ENCODE peak calls at places on chromosomes 13 and 19, in seven cellular contexts. One of them, this sample, is unnamed.

GRCh38 chr13:49436890-49437289 is 7.0 kb downstream of the CAB39L start:
- DNase-seq in T1000: no peak
- DNase-seq in fibroblast of pulmonary artery: peak; percentile 70
- DNase-seq in T-helper 1 cell: no peak
- DNase-seq in psoas muscle: peak; percentile 54
- DNase-seq in NCI-H2081: no peak
- DNase-seq in stimulated activated effector memory CD8-positive, alpha-beta T cell treated with anti-CD3 and anti-CD28 coated beads, Interleukin-12 subunit alpha, Interleukin-12 subunit beta, amount 100 ng/mL, for 72 hours: no peak
- DNase-seq in this sample: peak; percentile 30

GRCh38 chr13:97822377-97822776 is 131.1 kb upstream of the IPO5 start:
- DNase-seq in stimulated activated effector memory CD8-positive, alpha-beta T cell treated with anti-CD3 and anti-CD28 coated beads, Interleukin-12 subunit alpha, Interleukin-12 subunit beta, amount 100 ng/mL, for 72 hours: no peak
- DNase-seq in T1000: no peak
- DNase-seq in fibroblast of pulmonary artery: no peak
- DNase-seq in psoas muscle: no peak
- DNase-seq in NCI-H2081: no peak
- DNase-seq in T-helper 1 cell: no peak
- DNase-seq in this sample: no peak

GRCh38 chr19:1045247-1045603 is 5.3 kb downstream of the ABCA7 start:
- DNase-seq in NCI-H2081: no peak
- DNase-seq in T1000: peak; percentile 66
- DNase-seq in fibroblast of pulmonary artery: no peak
- DNase-seq in T-helper 1 cell: peak; percentile 59
- DNase-seq in stimulated activated effector memory CD8-positive, alpha-beta T cell treated with anti-CD3 and anti-CD28 coated beads, Interleukin-12 subunit alpha, Interleukin-12 subunit beta, amount 100 ng/mL, for 72 hours: no peak
- DNase-seq in psoas muscle: peak; percentile 20
- DNase-seq in this sample: peak; percentile 77

GRCh38 chr13:48126944-48127814 is 32.3 kb upstream of the MED4 start:
- DNase-seq in stimulated activated effector memory CD8-positive, alpha-beta T cell treated with anti-CD3 and anti-CD28 coated beads, Interleukin-12 subunit alpha, Interleukin-12 subunit beta, amount 100 ng/mL, for 72 hours: peak; percentile 13
- DNase-seq in NCI-H2081: peak; percentile 68
- DNase-seq in psoas muscle: peak; percentile 60
- DNase-seq in T-helper 1 cell: peak; percentile 4
- DNase-seq in fibroblast of pulmonary artery: peak; percentile 87
- DNase-seq in T1000: no peak
- DNase-seq in this sample: peak; percentile 82

GRCh38 chr19:58500242-58500641 is 11.6 kb downstream of the SLC27A5 start:
- DNase-seq in psoas muscle: no peak
- DNase-seq in T1000: no peak
- DNase-seq in fibroblast of pulmonary artery: no peak
- DNase-seq in stimulated activated effector memory CD8-positive, alpha-beta T cell treated with anti-CD3 and anti-CD28 coated beads, Interleukin-12 subunit alpha, Interleukin-12 subunit beta, amount 100 ng/mL, for 72 hours: no peak
- DNase-seq in T-helper 1 cell: no peak
- DNase-seq in NCI-H2081: no peak
- DNase-seq in this sample: no peak

GRCh38 chr19:41877916-41878905 is 1.1 kb downstream of the CD79A start:
- DNase-seq in stimulated activated effector memory CD8-positive, alpha-beta T cell treated with anti-CD3 and anti-CD28 coated beads, Interleukin-12 subunit alpha, Interleukin-12 subunit beta, amount 100 ng/mL, for 72 hours: no peak
- DNase-seq in fibroblast of pulmonary artery: no peak
- DNase-seq in T1000: no peak
- DNase-seq in psoas muscle: no peak
- DNase-seq in T-helper 1 cell: no peak
- DNase-seq in NCI-H2081: no peak
- DNase-seq in this sample: no peak

GRCh38 chr19:38196245-38196837 is 27.7 kb downstream of the DPF1 start:
- DNase-seq in T-helper 1 cell: no peak
- DNase-seq in psoas muscle: no peak
- DNase-seq in fibroblast of pulmonary artery: no peak
- DNase-seq in NCI-H2081: no peak
- DNase-seq in T1000: no peak
- DNase-seq in stimulated activated effector memory CD8-positive, alpha-beta T cell treated with anti-CD3 and anti-CD28 coated beads, Interleukin-12 subunit alpha, Interleukin-12 subunit beta, amount 100 ng/mL, for 72 hours: no peak
- DNase-seq in this sample: no peak

GRCh38 chr13:34816118-34816517 is 126.0 kb upstream of the NBEA start:
- DNase-seq in stimulated activated effector memory CD8-positive, alpha-beta T cell treated with anti-CD3 and anti-CD28 coated beads, Interleukin-12 subunit alpha, Interleukin-12 subunit beta, amount 100 ng/mL, for 72 hours: no peak
- DNase-seq in psoas muscle: no peak
- DNase-seq in NCI-H2081: no peak
- DNase-seq in fibroblast of pulmonary artery: no peak
- DNase-seq in T-helper 1 cell: no peak
- DNase-seq in T1000: no peak
- DNase-seq in this sample: no peak

GRCh38 chr19:42512743-42513304 is 15.5 kb downstream of the CEACAM1 start:
- DNase-seq in NCI-H2081: no peak
- DNase-seq in psoas muscle: no peak
- DNase-seq in T-helper 1 cell: no peak
- DNase-seq in fibroblast of pulmonary artery: no peak
- DNase-seq in T1000: no peak
- DNase-seq in stimulated activated effector memory CD8-positive, alpha-beta T cell treated with anti-CD3 and anti-CD28 coated beads, Interleukin-12 subunit alpha, Interleukin-12 subunit beta, amount 100 ng/mL, for 72 hours: no peak
- DNase-seq in this sample: no peak

GRCh38 chr19:23772668-23773063 is 14.0 kb upstream of the ZNF681 start:
- DNase-seq in T-helper 1 cell: no peak
- DNase-seq in stimulated activated effector memory CD8-positive, alpha-beta T cell treated with anti-CD3 and anti-CD28 coated beads, Interleukin-12 subunit alpha, Interleukin-12 subunit beta, amount 100 ng/mL, for 72 hours: no peak
- DNase-seq in fibroblast of pulmonary artery: no peak
- DNase-seq in NCI-H2081: no peak
- DNase-seq in T1000: no peak
- DNase-seq in psoas muscle: no peak
- DNase-seq in this sample: no peak

GRCh38 chr19:10222201-10222890 is 8.8 kb downstream of the S1PR2 start:
- DNase-seq in NCI-H2081: no peak
- DNase-seq in T1000: no peak
- DNase-seq in stimulated activated effector memory CD8-positive, alpha-beta T cell treated with anti-CD3 and anti-CD28 coated beads, Interleukin-12 subunit alpha, Interleukin-12 subunit beta, amount 100 ng/mL, for 72 hours: no peak
- DNase-seq in psoas muscle: no peak
- DNase-seq in fibroblast of pulmonary artery: no peak
- DNase-seq in T-helper 1 cell: no peak
- DNase-seq in this sample: no peak

GRCh38 chr19:340620-341385 is 3.8 kb downstream of the MIER2 start:
- DNase-seq in psoas muscle: no peak
- DNase-seq in NCI-H2081: no peak
- DNase-seq in T1000: no peak
- DNase-seq in stimulated activated effector memory CD8-positive, alpha-beta T cell treated with anti-CD3 and anti-CD28 coated beads, Interleukin-12 subunit alpha, Interleukin-12 subunit beta, amount 100 ng/mL, for 72 hours: no peak
- DNase-seq in fibroblast of pulmonary artery: no peak
- DNase-seq in T-helper 1 cell: no peak
- DNase-seq in this sample: no peak

GRCh38 chr19:19427302-19427701 is 21.8 kb downstream of the GATAD2A start:
- DNase-seq in fibroblast of pulmonary artery: no peak
- DNase-seq in T1000: no peak
- DNase-seq in psoas muscle: no peak
- DNase-seq in T-helper 1 cell: no peak
- DNase-seq in stimulated activated effector memory CD8-positive, alpha-beta T cell treated with anti-CD3 and anti-CD28 coated beads, Interleukin-12 subunit alpha, Interleukin-12 subunit beta, amount 100 ng/mL, for 72 hours: no peak
- DNase-seq in NCI-H2081: no peak
- DNase-seq in this sample: no peak

GRCh38 chr19:10557603-10558197 is 8.1 kb downstream of the KRI1 start:
- DNase-seq in T-helper 1 cell: no peak
- DNase-seq in fibroblast of pulmonary artery: no peak
- DNase-seq in T1000: no peak
- DNase-seq in NCI-H2081: no peak
- DNase-seq in psoas muscle: no peak
- DNase-seq in stimulated activated effector memory CD8-positive, alpha-beta T cell treated with anti-CD3 and anti-CD28 coated beads, Interleukin-12 subunit alpha, Interleukin-12 subunit beta, amount 100 ng/mL, for 72 hours: no peak
- DNase-seq in this sample: no peak

GRCh38 chr19:30360378-30361106 is 11.6 kb upstream of the ZNF536 start:
- DNase-seq in NCI-H2081: no peak
- DNase-seq in T1000: no peak
- DNase-seq in psoas muscle: no peak
- DNase-seq in stimulated activated effector memory CD8-positive, alpha-beta T cell treated with anti-CD3 and anti-CD28 coated beads, Interleukin-12 subunit alpha, Interleukin-12 subunit beta, amount 100 ng/mL, for 72 hours: no peak
- DNase-seq in T-helper 1 cell: no peak
- DNase-seq in fibroblast of pulmonary artery: no peak
- DNase-seq in this sample: no peak

GRCh38 chr19:17775245-17775927 is 19.6 kb upstream of the B3GNT3 start:
- DNase-seq in psoas muscle: no peak
- DNase-seq in T-helper 1 cell: no peak
- DNase-seq in T1000: no peak
- DNase-seq in NCI-H2081: no peak
- DNase-seq in stimulated activated effector memory CD8-positive, alpha-beta T cell treated with anti-CD3 and anti-CD28 coated beads, Interleukin-12 subunit alpha, Interleukin-12 subunit beta, amount 100 ng/mL, for 72 hours: no peak
- DNase-seq in fibroblast of pulmonary artery: peak; percentile 41
- DNase-seq in this sample: peak; percentile 76

GRCh38 chr19:45179063-45179847 is 671 bp downstream of the BLOC1S3 start:
- DNase-seq in T-helper 1 cell: peak; percentile 43
- DNase-seq in psoas muscle: peak; percentile 61
- DNase-seq in NCI-H2081: no peak
- DNase-seq in fibroblast of pulmonary artery: peak; percentile 33
- DNase-seq in stimulated activated effector memory CD8-positive, alpha-beta T cell treated with anti-CD3 and anti-CD28 coated beads, Interleukin-12 subunit alpha, Interleukin-12 subunit beta, amount 100 ng/mL, for 72 hours: peak; percentile 36
- DNase-seq in T1000: no peak
- DNase-seq in this sample: peak; percentile 42

GRCh38 chr19:53019684-53020083 is 6.0 kb downstream of the ERVV-1 start:
- DNase-seq in psoas muscle: no peak
- DNase-seq in stimulated activated effector memory CD8-positive, alpha-beta T cell treated with anti-CD3 and anti-CD28 coated beads, Interleukin-12 subunit alpha, Interleukin-12 subunit beta, amount 100 ng/mL, for 72 hours: no peak
- DNase-seq in T1000: no peak
- DNase-seq in NCI-H2081: no peak
- DNase-seq in fibroblast of pulmonary artery: peak; percentile 16
- DNase-seq in T-helper 1 cell: no peak
- DNase-seq in this sample: no peak

GRCh38 chr19:36051236-36051635 is 2.8 kb downstream of the THAP8 start:
- DNase-seq in T1000: no peak
- DNase-seq in psoas muscle: no peak
- DNase-seq in NCI-H2081: peak; percentile 42
- DNase-seq in T-helper 1 cell: no peak
- DNase-seq in fibroblast of pulmonary artery: no peak
- DNase-seq in stimulated activated effector memory CD8-positive, alpha-beta T cell treated with anti-CD3 and anti-CD28 coated beads, Interleukin-12 subunit alpha, Interleukin-12 subunit beta, amount 100 ng/mL, for 72 hours: no peak
- DNase-seq in this sample: peak; percentile 35

GRCh38 chr19:6047741-6048231 is 62.5 kb downstream of the RFX2 start:
- DNase-seq in psoas muscle: no peak
- DNase-seq in NCI-H2081: peak; percentile 72
- DNase-seq in T-helper 1 cell: no peak
- DNase-seq in fibroblast of pulmonary artery: peak; percentile 56
- DNase-seq in T1000: no peak
- DNase-seq in stimulated activated effector memory CD8-positive, alpha-beta T cell treated with anti-CD3 and anti-CD28 coated beads, Interleukin-12 subunit alpha, Interleukin-12 subunit beta, amount 100 ng/mL, for 72 hours: no peak
- DNase-seq in this sample: peak; percentile 55

GRCh38 chr19:7928741-7929701 is 3.1 kb upstream of the CTXN1 start:
- DNase-seq in fibroblast of pulmonary artery: peak; percentile 92
- DNase-seq in stimulated activated effector memory CD8-positive, alpha-beta T cell treated with anti-CD3 and anti-CD28 coated beads, Interleukin-12 subunit alpha, Interleukin-12 subunit beta, amount 100 ng/mL, for 72 hours: peak; percentile 54
- DNase-seq in NCI-H2081: no peak
- DNase-seq in psoas muscle: peak; percentile 64
- DNase-seq in T-helper 1 cell: peak; percentile 70
- DNase-seq in T1000: peak; percentile 63
- DNase-seq in this sample: peak; percentile 82

GRCh38 chr19:15390814-15391213 is 11.2 kb upstream of the AKAP8 start:
- DNase-seq in psoas muscle: no peak
- DNase-seq in fibroblast of pulmonary artery: no peak
- DNase-seq in stimulated activated effector memory CD8-positive, alpha-beta T cell treated with anti-CD3 and anti-CD28 coated beads, Interleukin-12 subunit alpha, Interleukin-12 subunit beta, amount 100 ng/mL, for 72 hours: no peak
- DNase-seq in T-helper 1 cell: no peak
- DNase-seq in NCI-H2081: no peak
- DNase-seq in T1000: no peak
- DNase-seq in this sample: no peak

GRCh38 chr19:23999821-24000610 is 85.3 kb downstream of the ZNF726 start:
- DNase-seq in psoas muscle: no peak
- DNase-seq in fibroblast of pulmonary artery: no peak
- DNase-seq in stimulated activated effector memory CD8-positive, alpha-beta T cell treated with anti-CD3 and anti-CD28 coated beads, Interleukin-12 subunit alpha, Interleukin-12 subunit beta, amount 100 ng/mL, for 72 hours: no peak
- DNase-seq in T-helper 1 cell: no peak
- DNase-seq in NCI-H2081: no peak
- DNase-seq in T1000: no peak
- DNase-seq in this sample: no peak

GRCh38 chr19:10501971-10502523 is 1.1 kb downstream of the KEAP1 start:
- DNase-seq in NCI-H2081: peak; percentile 85
- DNase-seq in psoas muscle: peak; percentile 83
- DNase-seq in T-helper 1 cell: no peak
- DNase-seq in fibroblast of pulmonary artery: peak; percentile 45
- DNase-seq in stimulated activated effector memory CD8-positive, alpha-beta T cell treated with anti-CD3 and anti-CD28 coated beads, Interleukin-12 subunit alpha, Interleukin-12 subunit beta, amount 100 ng/mL, for 72 hours: peak; percentile 40
- DNase-seq in T1000: no peak
- DNase-seq in this sample: peak; percentile 69

GRCh38 chr19:38661166-38661565 is 13.7 kb downstream of the ACTN4 start:
- DNase-seq in NCI-H2081: no peak
- DNase-seq in T-helper 1 cell: no peak
- DNase-seq in stimulated activated effector memory CD8-positive, alpha-beta T cell treated with anti-CD3 and anti-CD28 coated beads, Interleukin-12 subunit alpha, Interleukin-12 subunit beta, amount 100 ng/mL, for 72 hours: no peak
- DNase-seq in psoas muscle: no peak
- DNase-seq in fibroblast of pulmonary artery: no peak
- DNase-seq in T1000: no peak
- DNase-seq in this sample: no peak

GRCh38 chr13:98976941-98977340 is 923 bp downstream of the DOCK9 start:
- DNase-seq in NCI-H2081: no peak
- DNase-seq in fibroblast of pulmonary artery: peak; percentile 45
- DNase-seq in T-helper 1 cell: no peak
- DNase-seq in T1000: no peak
- DNase-seq in stimulated activated effector memory CD8-positive, alpha-beta T cell treated with anti-CD3 and anti-CD28 coated beads, Interleukin-12 subunit alpha, Interleukin-12 subunit beta, amount 100 ng/mL, for 72 hours: no peak
- DNase-seq in psoas muscle: no peak
- DNase-seq in this sample: no peak

GRCh38 chr19:4868286-4868834 is 893 bp upstream of the PLIN3 start:
- DNase-seq in NCI-H2081: no peak
- DNase-seq in T-helper 1 cell: no peak
- DNase-seq in fibroblast of pulmonary artery: no peak
- DNase-seq in T1000: no peak
- DNase-seq in stimulated activated effector memory CD8-positive, alpha-beta T cell treated with anti-CD3 and anti-CD28 coated beads, Interleukin-12 subunit alpha, Interleukin-12 subunit beta, amount 100 ng/mL, for 72 hours: no peak
- DNase-seq in psoas muscle: no peak
- DNase-seq in this sample: peak; percentile 38

GRCh38 chr13:23979361-23980159 is 82.3 kb upstream of the C1QTNF9B start:
- DNase-seq in T1000: peak; percentile 40
- DNase-seq in T-helper 1 cell: peak; percentile 27
- DNase-seq in NCI-H2081: no peak
- DNase-seq in psoas muscle: peak; percentile 81
- DNase-seq in fibroblast of pulmonary artery: peak; percentile 94
- DNase-seq in stimulated activated effector memory CD8-positive, alpha-beta T cell treated with anti-CD3 and anti-CD28 coated beads, Interleukin-12 subunit alpha, Interleukin-12 subunit beta, amount 100 ng/mL, for 72 hours: peak; percentile 20
- DNase-seq in this sample: peak; percentile 69

GRCh38 chr13:40169476-40169875 is 497.0 kb downstream of the FOXO1 start:
- DNase-seq in NCI-H2081: no peak
- DNase-seq in fibroblast of pulmonary artery: no peak
- DNase-seq in psoas muscle: no peak
- DNase-seq in T-helper 1 cell: no peak
- DNase-seq in stimulated activated effector memory CD8-positive, alpha-beta T cell treated with anti-CD3 and anti-CD28 coated beads, Interleukin-12 subunit alpha, Interleukin-12 subunit beta, amount 100 ng/mL, for 72 hours: no peak
- DNase-seq in T1000: no peak
- DNase-seq in this sample: no peak

GRCh38 chr19:20078696-20079095 is 896 bp downstream of the ZNF90 start:
- DNase-seq in stimulated activated effector memory CD8-positive, alpha-beta T cell treated with anti-CD3 and anti-CD28 coated beads, Interleukin-12 subunit alpha, Interleukin-12 subunit beta, amount 100 ng/mL, for 72 hours: no peak
- DNase-seq in T1000: no peak
- DNase-seq in NCI-H2081: no peak
- DNase-seq in T-helper 1 cell: no peak
- DNase-seq in psoas muscle: peak; percentile 27
- DNase-seq in fibroblast of pulmonary artery: peak; percentile 55
- DNase-seq in this sample: no peak

GRCh38 chr19:28201462-28201943 is 1011.4 kb downstream of the UQCRFS1 start:
- DNase-seq in T-helper 1 cell: no peak
- DNase-seq in NCI-H2081: no peak
- DNase-seq in T1000: no peak
- DNase-seq in fibroblast of pulmonary artery: no peak
- DNase-seq in stimulated activated effector memory CD8-positive, alpha-beta T cell treated with anti-CD3 and anti-CD28 coated beads, Interleukin-12 subunit alpha, Interleukin-12 subunit beta, amount 100 ng/mL, for 72 hours: no peak
- DNase-seq in psoas muscle: no peak
- DNase-seq in this sample: no peak

GRCh38 chr19:29264897-29265296 is 51.9 kb upstream of the UQCRFS1 start:
- DNase-seq in stimulated activated effector memory CD8-positive, alpha-beta T cell treated with anti-CD3 and anti-CD28 coated beads, Interleukin-12 subunit alpha, Interleukin-12 subunit beta, amount 100 ng/mL, for 72 hours: no peak
- DNase-seq in T-helper 1 cell: no peak
- DNase-seq in psoas muscle: no peak
- DNase-seq in T1000: no peak
- DNase-seq in NCI-H2081: no peak
- DNase-seq in fibroblast of pulmonary artery: no peak
- DNase-seq in this sample: no peak

GRCh38 chr13:74136089-74136658 is 2.0 kb upstream of the KLF12 start:
- DNase-seq in stimulated activated effector memory CD8-positive, alpha-beta T cell treated with anti-CD3 and anti-CD28 coated beads, Interleukin-12 subunit alpha, Interleukin-12 subunit beta, amount 100 ng/mL, for 72 hours: peak; percentile 13
- DNase-seq in NCI-H2081: no peak
- DNase-seq in T1000: no peak
- DNase-seq in fibroblast of pulmonary artery: peak; percentile 61
- DNase-seq in T-helper 1 cell: peak; percentile 29
- DNase-seq in psoas muscle: peak; percentile 21
- DNase-seq in this sample: peak; percentile 27